ENCODE peak calls at places on chromosomes 4 and X, in nine cellular contexts. C is mesenchymal stem cell, Z is pancreas, E is tibial nerve, O is transverse colon, U is aorta, I is lung, H is SJCRH30, G is K562. B is an unnamed sample. For H3K9me3 and H3K27me3, the result is how much of the 10 kb centered on the place peaks cover.

GRCh38 chr4:83109480-83110221 is 4.9 kb downstream of the PLAC8 start:
- DNase-seq in C (peak), Z (peak), E (no peak), O (peak), U (peak), I (no peak), H (peak), G (no peak), B (peak)

GRCh38 chrX:13215729-13216128 is 104.1 kb downstream of the ATXN3L start:
- DNase-seq in C (no peak), Z (no peak), E (no peak), O (no peak), U (no peak), I (no peak), H (no peak), G (no peak), B (no peak)

GRCh38 chr4:37599092-37599800 is 86.9 kb downstream of the RELL1 start:
- DNase-seq in C (no peak), Z (no peak), E (no peak), O (no peak), U (no peak), I (no peak), H (no peak), G (no peak), B (no peak)

GRCh38 chr4:91147067-91147466 is 1019.9 kb downstream of the CCSER1 start:
- DNase-seq in C (no peak), Z (no peak), E (no peak), O (no peak), U (no peak), I (no peak), H (no peak), G (no peak), B (no peak)

GRCh38 chrX:111652719-111653118 is 28.3 kb upstream of the ALG13 start:
- DNase-seq in C (peak), Z (no peak), E (no peak), O (no peak), U (no peak), I (no peak), H (no peak), G (no peak), B (no peak)

GRCh38 chrX:10111364-10112148 is 45.2 kb upstream of the CLCN4 start:
- DNase-seq in C (peak), Z (no peak), E (no peak), O (peak), U (no peak), I (no peak), H (no peak), G (no peak), B (no peak)

GRCh38 chrX:18151661-18152060 is 69.0 kb downstream of the BEND2 start:
- DNase-seq in C (no peak), Z (no peak), E (no peak), O (no peak), U (no peak), I (no peak), H (no peak), G (no peak), B (no peak)

GRCh38 chr4:89283226-89283974 is 24.2 kb downstream of the GPRIN3 start:
- DNase-seq in C (peak), Z (no peak), E (no peak), O (peak), U (no peak), I (no peak), H (no peak), G (no peak), B (no peak)

GRCh38 chr4:36043901-36044300 is 200.4 kb downstream of the ARAP2 start:
- DNase-seq in C (peak), Z (no peak), E (no peak), O (no peak), U (no peak), I (no peak), H (no peak), G (no peak), B (no peak)

GRCh38 chrX:9919632-9920172 is 47.5 kb upstream of the CLDN34 start:
- DNase-seq in C (no peak), Z (no peak), E (no peak), O (no peak), U (no peak), I (no peak), H (no peak), G (no peak), B (no peak)

GRCh38 chr4:77586953-77587383 is 18.7 kb upstream of the CXCL13 start:
- DNase-seq in C (no peak), Z (no peak), E (no peak), O (peak), U (no peak), I (no peak), H (peak), G (no peak), B (peak)

GRCh38 chrX:100368167-100368566 is 41.9 kb downstream of the PCDH19 start:
- DNase-seq in C (peak), Z (no peak), E (no peak), O (no peak), U (no peak), I (no peak), H (peak), G (no peak), B (no peak)

GRCh38 chr4:86846921-86847320 is 2.3 kb downstream of the SLC10A6 start:
- DNase-seq in C (no peak), Z (no peak), E (no peak), O (no peak), U (no peak), I (no peak), H (no peak), G (no peak), B (no peak)

GRCh38 chr4:108213308-108213707 is 44.6 kb upstream of the LEF1 start:
- DNase-seq in C (no peak), Z (no peak), E (no peak), O (no peak), U (no peak), I (no peak), H (no peak), G (no peak), B (no peak)

GRCh38 chrX:3145716-3146115 is 104.4 kb downstream of the ARSF start:
- DNase-seq in C (no peak), Z (no peak), E (no peak), O (no peak), U (no peak), I (no peak), H (no peak), G (no peak), B (no peak)

GRCh38 chr4:8391071-8391470 is 49.5 kb downstream of the ACOX3 start:
- DNase-seq in C (no peak), Z (no peak), E (no peak), O (no peak), U (no peak), I (no peak), H (peak), G (no peak), B (no peak)

GRCh38 chrX:9693307-9694001 is 72.2 kb downstream of the GPR143 start:
- DNase-seq in C (no peak), Z (no peak), E (no peak), O (no peak), U (no peak), I (no peak), H (no peak), G (no peak), B (no peak)

GRCh38 chr4:124631760-124632159 is 80.8 kb downstream of the ANKRD50 start:
- DNase-seq in C (peak), Z (no peak), E (no peak), O (peak), U (peak), I (peak), H (peak), G (no peak), B (peak)

GRCh38 chr4:83326546-83326945 is 8.1 kb downstream of the HPSE start:
- DNase-seq in C (no peak), Z (no peak), E (no peak), O (no peak), U (peak), I (no peak), H (no peak), G (no peak), B (no peak)

GRCh38 chr4:21948347-21949072 is at the start of gene KCNIP4:
- DNase-seq in C (peak), Z (peak), E (no peak), O (peak), U (no peak), I (no peak), H (no peak), G (no peak), B (peak)

GRCh38 chrX:37349131-37350033 is at the start of gene PRRG1:
- DNase-seq in C (peak), Z (peak), E (peak), O (peak), U (peak), I (peak), H (peak), G (peak), B (peak)

GRCh38 chrX:37348237-37349130 is 680 bp upstream of the PRRG1 start:
- DNase-seq in C (peak), Z (no peak), E (no peak), O (no peak), U (no peak), I (no peak), H (no peak), G (no peak), B (no peak)

GRCh38 chrX:37353646-37354045 is 4.5 kb downstream of the PRRG1 start:
- DNase-seq in C (no peak), Z (no peak), E (no peak), O (no peak), U (no peak), I (no peak), H (no peak), G (no peak), B (no peak)

GRCh38 chrX:37347420-37347819 is 1.7 kb upstream of the PRRG1 start:
- DNase-seq in C (peak), Z (no peak), E (no peak), O (no peak), U (no peak), I (no peak), H (no peak), G (no peak), B (no peak)

GRCh38 chrX:37350034-37350365 is 836 bp downstream of the PRRG1 start:
- DNase-seq in C (peak), Z (peak), E (no peak), O (no peak), U (no peak), I (no peak), H (no peak), G (no peak), B (peak)
- H3K4me3 ChIP-seq in C (peak), Z (peak), E (peak), O (peak), U (peak), I (peak), H (peak), G (peak), B (peak)

DNA sequence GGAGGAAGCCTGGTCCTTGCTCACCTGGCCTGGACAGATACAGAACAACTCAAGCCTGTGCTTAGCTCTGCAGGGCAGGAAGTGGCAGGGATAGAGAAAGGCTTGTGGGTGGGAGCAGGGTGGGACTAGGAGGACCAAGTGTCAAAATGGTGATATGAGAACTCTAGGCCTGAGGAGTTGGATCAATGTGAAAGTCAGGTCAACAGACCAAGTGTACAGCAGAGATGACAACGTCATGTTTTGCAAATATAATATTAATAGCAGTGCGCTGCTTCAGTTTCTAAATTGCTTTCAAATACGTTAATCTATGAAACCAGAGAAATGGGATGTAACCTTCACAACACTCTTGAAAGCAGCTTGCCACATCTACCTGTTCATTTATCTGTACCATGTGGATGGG is 114.2 kb upstream of the MAP3K15 start:
- DNase-seq in C (no peak), Z (no peak), E (no peak), O (no peak), U (no peak), I (no peak), H (no peak), G (no peak), B (no peak)
- H3K9me3 ChIP-seq in C (under half), Z (under half), E (under half), O (under half), U (under half), I (under half), H (under half), G (under half), B (under half)

GRCh38 chrX:68832101-68832416 is 3.2 kb downstream of the EFNB1 start:
- DNase-seq in C (peak), Z (no peak), E (no peak), O (peak), U (peak), I (no peak), H (peak), G (no peak), B (peak)
- H3K27me3 ChIP-seq in C (under half), Z (under half), E (under half), O (under half), U (under half), I (under half), H (under half), G (under half), B (under half)

GRCh38 chrX:153939573-153939972 is 4.7 kb upstream of the NAA10 start:
- DNase-seq in C (no peak), Z (no peak), E (no peak), O (no peak), U (no peak), I (no peak), H (no peak), G (no peak), B (no peak)
- H3K4me3 ChIP-seq in C (no peak), Z (no peak), E (no peak), O (no peak), U (no peak), I (no peak), H (no peak), G (no peak), B (no peak)

DNA sequence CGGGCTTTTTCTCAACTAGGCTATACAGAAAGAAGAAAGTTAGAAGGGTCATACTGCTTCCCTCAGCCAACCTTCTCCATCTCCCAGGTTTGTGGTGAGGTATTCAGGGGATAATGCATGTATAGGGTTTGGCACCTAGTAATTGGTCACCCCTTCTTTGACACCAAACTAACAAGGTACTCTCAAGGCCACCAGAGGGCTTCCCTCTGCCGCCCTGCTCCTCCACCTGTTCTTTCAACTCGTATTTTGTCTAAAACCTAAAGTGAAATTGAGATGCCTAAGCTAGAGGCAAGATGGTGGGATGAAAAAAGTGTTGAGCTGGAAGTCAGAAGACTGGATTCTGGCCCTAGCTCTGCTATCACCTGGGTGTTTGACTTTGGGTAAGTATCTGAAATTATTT is 22.0 kb downstream of the CT47C1 start:
- DNase-seq in C (no peak), Z (no peak), E (no peak), O (no peak), U (no peak), I (no peak), H (no peak), G (no peak), B (no peak)
- H3K9me3 ChIP-seq in C (under half), Z (under half), E (under half), O (under half), U (under half), I (under half), H (under half), G (under half), B (under half)

GRCh38 chr4:151675366-151676060 is 85.3 kb downstream of the GATB start:
- DNase-seq in C (peak), Z (no peak), E (no peak), O (no peak), U (no peak), I (no peak), H (peak), G (no peak), B (no peak)
- H3K27me3 ChIP-seq in C (under half), Z (under half), E (under half), O (under half), U (under half), I (under half), H (under half), G (under half), B (under half)

GRCh38 chr4:119284876-119285611 is 36.9 kb downstream of the FABP2 start:
- DNase-seq in C (peak), Z (no peak), E (no peak), O (no peak), U (no peak), I (no peak), H (no peak), G (no peak), B (no peak)
- H3K4me3 ChIP-seq in C (peak), Z (no peak), E (no peak), O (peak), U (no peak), I (no peak), H (no peak), G (no peak), B (peak)